ENCODE peak calls at places on chromosomes 13 and 19, in ten cellular contexts. E, F, A, N, G, Y, S, W, B and M are unnamed samples.

GRCh38 chr13:21055016-21055415 is 6.4 kb downstream of the LATS2 start:
- DNase-seq in E (no peak), F (no peak), A (no peak), N (no peak), G (no peak), Y (no peak), S (no peak), W (no peak), B (no peak), M (no peak)

GRCh38 chr19:13803038-13803437 is 7.8 kb downstream of the ZSWIM4 start:
- DNase-seq in E (no peak), F (no peak), A (no peak), N (peak; percentile 80), G (no peak), Y (peak; percentile 60), S (no peak), W (no peak), B (no peak), M (no peak)

GRCh38 chr13:107799001-107799400 is 416.3 kb downstream of the LIG4 start:
- DNase-seq in E (no peak), F (no peak), A (no peak), N (no peak), G (no peak), Y (no peak), S (no peak), W (no peak), B (no peak), M (no peak)

GRCh38 chr13:79679334-79679733 is 198.4 kb downstream of the NDFIP2 start:
- DNase-seq in E (peak; percentile 86), F (peak; percentile 76), A (peak; percentile 92), N (no peak), G (peak; percentile 56), Y (peak; percentile 76), S (peak; percentile 13), W (peak; percentile 59), B (peak; percentile 53), M (peak; percentile 64)

GRCh38 chr13:92122454-92122853 is 724.0 kb downstream of the GPC5 start:
- DNase-seq in E (no peak), F (no peak), A (no peak), N (no peak), G (no peak), Y (no peak), S (no peak), W (no peak), B (no peak), M (peak; percentile 2)

GRCh38 chr13:51451467-51452390 is 1.1 kb downstream of the INTS6 start:
- DNase-seq in E (peak; percentile 73), F (peak; percentile 62), A (peak; percentile 84), N (peak; percentile 95), G (peak; percentile 75), Y (peak; percentile 88), S (peak; percentile 42), W (peak; percentile 91), B (peak; percentile 80), M (no peak)

GRCh38 chr19:15177269-15178116 is 23.3 kb downstream of the NOTCH3 start:
- DNase-seq in E (peak; percentile 74), F (peak; percentile 48), A (peak; percentile 92), N (peak; percentile 99), G (peak; percentile 81), Y (peak; percentile 77), S (peak; percentile 71), W (peak; percentile 78), B (peak; percentile 79), M (no peak)

GRCh38 chr13:40480012-40480914 is 186.2 kb downstream of the FOXO1 start:
- DNase-seq in E (no peak), F (no peak), A (peak; percentile 9), N (no peak), G (no peak), Y (no peak), S (no peak), W (peak; percentile 93), B (no peak), M (no peak)

GRCh38 chr13:52348983-52349780 is 56.8 kb downstream of the THSD1 start:
- DNase-seq in E (no peak), F (peak; percentile 46), A (no peak), N (no peak), G (no peak), Y (no peak), S (peak; percentile 91), W (no peak), B (no peak), M (peak; percentile 89)

GRCh38 chr13:109330941-109331340 is 455.4 kb downstream of the IRS2 start:
- DNase-seq in E (no peak), F (peak; percentile 14), A (no peak), N (no peak), G (no peak), Y (no peak), S (no peak), W (no peak), B (no peak), M (peak; percentile 52)

GRCh38 chr13:109336730-109337129 is 449.7 kb downstream of the IRS2 start:
- DNase-seq in E (no peak), F (peak; percentile 80), A (no peak), N (no peak), G (no peak), Y (no peak), S (peak; percentile 4), W (no peak), B (no peak), M (peak; percentile 84)

GRCh38 chr13:109332501-109333499 is 453.6 kb downstream of the IRS2 start:
- DNase-seq in E (no peak), F (no peak), A (no peak), N (no peak), G (no peak), Y (no peak), S (no peak), W (no peak), B (no peak), M (no peak)

GRCh38 chr13:109331898-109332297 is 454.5 kb downstream of the IRS2 start:
- DNase-seq in E (no peak), F (peak; percentile 90), A (no peak), N (no peak), G (no peak), Y (no peak), S (no peak), W (no peak), B (no peak), M (no peak)

GRCh38 chr13:109333893-109334651 is 452.3 kb downstream of the IRS2 start:
- DNase-seq in E (no peak), F (no peak), A (no peak), N (no peak), G (no peak), Y (no peak), S (no peak), W (no peak), B (no peak), M (no peak)
- TF ChIP-seq CTCF in E (no peak), F (no peak), A (no peak), N (no peak), G (no peak), Y (no peak), S (no peak), W (no peak), B (no peak), M (no peak)

GRCh38 chr19:49469828-49470614 is 4.0 kb upstream of the FLT3LG start:
- DNase-seq in E (no peak), F (no peak), A (no peak), N (no peak), G (no peak), Y (no peak), S (no peak), W (peak; percentile 72), B (no peak), M (no peak)

GRCh38 chr19:49468746-49469447 is 5.1 kb upstream of the FLT3LG start:
- DNase-seq in E (peak; percentile 77), F (no peak), A (peak; percentile 66), N (no peak), G (peak; percentile 61), Y (peak; percentile 52), S (peak; percentile 68), W (peak; percentile 58), B (no peak), M (no peak)

GRCh38 chr19:49472936-49473335 is 1.1 kb upstream of the FLT3LG start:
- DNase-seq in E (no peak), F (no peak), A (no peak), N (no peak), G (no peak), Y (no peak), S (no peak), W (no peak), B (no peak), M (no peak)

GRCh38 chr19:49468199-49468598 is 5.8 kb upstream of the FLT3LG start:
- DNase-seq in E (no peak), F (no peak), A (no peak), N (no peak), G (no peak), Y (no peak), S (peak; percentile 66), W (no peak), B (no peak), M (peak; percentile 81)

DNA sequence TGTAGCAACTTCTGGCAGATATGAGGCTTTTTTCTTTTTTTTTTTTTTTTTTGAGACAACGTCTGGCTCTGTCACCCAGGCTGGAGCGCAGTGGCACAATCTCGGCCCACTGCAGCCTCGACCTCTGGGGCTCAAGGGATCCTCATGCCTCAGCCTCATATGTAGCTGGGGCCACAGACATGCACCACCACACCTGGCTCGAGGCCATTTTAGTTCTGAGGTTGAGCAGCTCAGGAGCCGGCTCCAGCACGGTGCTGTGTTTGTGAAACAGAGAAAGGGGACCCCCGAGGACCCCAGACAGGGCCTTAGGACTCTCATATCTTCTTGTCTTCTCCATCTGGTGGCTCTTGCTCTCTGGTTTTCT is 3.4 kb upstream of the FLT3LG start:
- DNase-seq in E (no peak), F (no peak), A (no peak), N (no peak), G (no peak), Y (no peak), S (no peak), W (no peak), B (no peak), M (no peak)
- H3K27ac ChIP-seq in E (peak overlapping the region; percentile 82), F (no peak overlapping the region), A (no peak overlapping the region), N (peak overlapping the region; percentile 61), G (no peak overlapping the region), Y (no peak overlapping the region), S (peak overlapping the region; percentile 80), W (peak overlapping the region; percentile 14), B (no peak overlapping the region), M (no peak overlapping the region)

DNA sequence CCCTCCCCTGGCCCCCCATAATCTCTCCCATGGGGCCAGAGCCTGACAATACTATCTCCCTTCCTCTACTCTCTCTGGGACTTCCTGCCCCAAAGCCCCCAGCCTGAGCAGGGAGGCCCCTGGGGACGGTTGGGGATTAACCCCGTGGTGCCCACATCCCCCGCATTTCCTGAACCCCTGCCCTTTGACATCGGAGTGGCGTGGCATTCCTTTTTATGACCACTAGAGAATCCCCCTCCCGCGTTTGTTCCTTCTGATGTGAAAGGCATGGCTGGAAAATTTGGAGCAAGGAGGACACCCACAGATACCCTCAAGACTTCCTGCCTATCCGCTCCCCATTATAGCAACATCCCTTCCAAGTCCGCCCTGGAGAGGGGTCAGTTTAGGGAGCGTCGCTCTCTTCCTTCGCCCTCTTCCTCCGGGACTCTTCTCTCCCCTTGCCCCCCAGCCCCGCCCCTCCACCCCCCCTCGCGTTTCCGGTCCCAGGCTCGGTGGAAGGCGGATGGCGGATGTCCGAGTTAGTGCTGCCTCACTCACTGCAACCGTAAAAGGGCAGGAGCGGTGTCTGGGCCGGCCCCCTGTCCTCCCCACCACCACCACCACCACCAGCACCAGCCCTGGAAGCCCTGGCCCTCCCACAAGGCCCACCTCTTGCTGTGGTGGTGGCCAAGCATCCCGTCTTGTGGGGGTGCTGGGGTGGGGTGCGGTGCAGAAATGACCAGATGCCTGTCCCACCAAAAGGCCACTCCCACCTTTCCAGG is 1.8 kb downstream of the VASP start:
- DNase-seq in E (peak; percentile 61), F (peak; percentile 71), A (peak; percentile 76), N (peak; percentile 94), G (peak; percentile 82), Y (peak; percentile 79), S (peak; percentile 82), W (peak; percentile 75), B (no peak), M (no peak)
- TF ChIP-seq CTCF in E (no peak), F (no peak), A (no peak), N (no peak), G (peak; percentile 30), Y (no peak), S (no peak), W (peak; percentile 33), B (no peak), M (no peak)

GRCh38 chr13:109760372-109760771 is 26.0 kb downstream of the IRS2 start:
- DNase-seq in E (no peak), F (no peak), A (no peak), N (no peak), G (no peak), Y (no peak), S (no peak), W (no peak), B (no peak), M (no peak)
- H3K27ac ChIP-seq in E (no peak overlapping the region), F (no peak overlapping the region), A (no peak overlapping the region), N (no peak overlapping the region), G (no peak overlapping the region), Y (no peak overlapping the region), S (no peak overlapping the region), W (no peak overlapping the region), B (peak overlapping the region; percentile 48), M (no peak overlapping the region)